ENCODE peak calls at places on chromosomes 7 and 10, in six cellular contexts. C is CD4-positive, CD25-positive, alpha-beta regulatory T cell; E is choroid plexus epithelial cell; Q is psoas muscle; H is AG09309; I is heart right ventricle. F is an unnamed sample.

GRCh38 chr7:325051-325798 is 35.3 kb downstream of the FOXL3 start:
- DNase-seq in Q (no peak), C (no peak), H (no peak), E (no peak), I (no peak), F (peak; percentile 51)

GRCh38 chr7:29146082-29146706 is at the start of gene CPVL:
- DNase-seq in H (no peak), I (peak; percentile 69), C (no peak), Q (peak; percentile 55), E (no peak), F (peak; percentile 89)

GRCh38 chr7:70704921-70705346 is 427.0 kb upstream of the GALNT17 start:
- DNase-seq in C (no peak), E (peak; percentile 18), H (no peak), I (no peak), Q (no peak), F (no peak)

GRCh38 chr10:104339469-104340098 is 1.3 kb upstream of the ITPRIP start:
- DNase-seq in H (no peak), E (peak; percentile 85), C (no peak), I (peak; percentile 90), Q (no peak), F (no peak)

GRCh38 chr10:43249962-43250624 is 16.8 kb downstream of the RASGEF1A start:
- DNase-seq in E (no peak), Q (no peak), C (no peak), I (peak; percentile 2), H (no peak), F (peak; percentile 24)

GRCh38 chr7:43570688-43571365 is 12.1 kb upstream of the STK17A start:
- DNase-seq in Q (no peak), I (no peak), H (no peak), E (peak; percentile 34), C (no peak), F (no peak)

GRCh38 chr7:82762880-82763279 is 319.3 kb upstream of the CACNA2D1 start:
- DNase-seq in E (no peak), I (no peak), C (no peak), Q (no peak), H (no peak), F (no peak)

GRCh38 chr10:132418520-132419416 is 21.8 kb downstream of the PWWP2B start:
- DNase-seq in Q (no peak), H (no peak), I (no peak), E (no peak), C (no peak), F (no peak)

GRCh38 chr10:71339796-71340589 is 20.9 kb downstream of the SLC29A3 start:
- DNase-seq in E (peak; percentile 12), Q (no peak), H (no peak), I (no peak), C (no peak), F (no peak)

GRCh38 chr10:126895214-126895781 is 9.9 kb upstream of the DOCK1 start:
- DNase-seq in I (no peak), C (no peak), Q (no peak), H (no peak), E (no peak), F (no peak)

GRCh38 chr10:133034092-133034491 is 53.6 kb upstream of the ADGRA1 start:
- DNase-seq in H (no peak), I (no peak), Q (no peak), C (no peak), E (no peak), F (no peak)

GRCh38 chr7:23604296-23604640 is 7.1 kb downstream of the CCDC126 start:
- DNase-seq in Q (no peak), E (peak; percentile 54), I (no peak), C (no peak), H (no peak), F (no peak)

GRCh38 chr7:111771638-111772037 is 209.3 kb upstream of the IMMP2L start:
- DNase-seq in I (no peak), C (no peak), E (no peak), H (no peak), Q (no peak), F (no peak)

GRCh38 chr10:97356318-97356914 is 21.9 kb upstream of the FRAT2 start:
- DNase-seq in H (no peak), I (no peak), Q (no peak), E (no peak), C (no peak), F (no peak)

GRCh38 chr7:70417061-70417655 is 714.8 kb upstream of the GALNT17 start:
- DNase-seq in C (no peak), Q (peak; percentile 19), I (no peak), H (no peak), E (no peak), F (no peak)

GRCh38 chr10:45377858-45378257 is 3.8 kb downstream of the ALOX5 start:
- DNase-seq in H (no peak), Q (no peak), I (no peak), C (no peak), E (no peak), F (no peak)

GRCh38 chr7:142150869-142151268 is 39.4 kb downstream of the MGAM2 start:
- DNase-seq in E (no peak), H (no peak), Q (no peak), I (no peak), C (no peak), F (no peak)

GRCh38 chr7:23235688-23236280 is 10.8 kb upstream of the GPNMB start:
- DNase-seq in Q (peak; percentile 71), C (no peak), H (no peak), I (no peak), E (peak; percentile 74), F (no peak)

GRCh38 chr7:20778063-20778721 is 8.5 kb downstream of the SP8 start:
- DNase-seq in I (no peak), E (peak; percentile 23), Q (peak; percentile 16), C (no peak), H (no peak), F (peak; percentile 48)
- H3K4me3 ChIP-seq in I (peak overlapping the region; percentile 16), E (peak overlapping the region; percentile 28), Q (peak overlapping the region; percentile 54), C (no peak overlapping the region), H (peak overlapping the region; percentile 22), F (no peak overlapping the region)

GRCh38 chr10:73590881-73591577 is at the start of gene USP54:
- DNase-seq in I (peak; percentile 11), Q (no peak), C (peak; percentile 9), H (no peak), E (peak; percentile 92), F (no peak)
- H3K4me3 ChIP-seq in I (peak within 1 kb of the TSS; percentile 23), Q (peak within 1 kb of the TSS; percentile 11), C (peak within 1 kb of the TSS; percentile 51), H (no peak within 1 kb of the TSS), E (peak within 1 kb of the TSS; percentile 38), F (peak within 1 kb of the TSS; percentile 12)

GRCh38 chr10:128187788-128188185 is 61.6 kb upstream of the MKI67 start:
- DNase-seq in I (no peak), C (no peak), Q (no peak), E (no peak), H (no peak), F (no peak)
- H3K4me3 ChIP-seq in I (no peak overlapping the region), C (peak overlapping the region; percentile 76), Q (no peak overlapping the region), E (no peak overlapping the region), H (no peak overlapping the region), F (no peak overlapping the region)

GRCh38 chr10:11173062-11173461 is 155.4 kb downstream of the CELF2 start:
- DNase-seq in E (no peak), H (no peak), I (no peak), C (no peak), Q (no peak), F (no peak)

GRCh38 chr10:11168423-11169100 is 150.9 kb downstream of the CELF2 start:
- DNase-seq in I (no peak), Q (no peak), C (no peak), E (no peak), H (no peak), F (no peak)

GRCh38 chr10:11170993-11171416 is 153.3 kb downstream of the CELF2 start:
- DNase-seq in I (no peak), C (no peak), E (no peak), Q (no peak), H (no peak), F (no peak)

GRCh38 chr10:11167233-11167979 is 149.7 kb downstream of the CELF2 start:
- DNase-seq in Q (no peak), E (no peak), H (no peak), C (no peak), I (no peak), F (no peak)

GRCh38 chr10:11171452-11171851 is 153.8 kb downstream of the CELF2 start:
- DNase-seq in I (no peak), C (no peak), E (no peak), Q (no peak), H (no peak), F (no peak)
- H3K4me3 ChIP-seq in I (no peak overlapping the region), C (peak overlapping the region; percentile 99), E (no peak overlapping the region), Q (no peak overlapping the region), H (no peak overlapping the region), F (no peak overlapping the region)

DNA sequence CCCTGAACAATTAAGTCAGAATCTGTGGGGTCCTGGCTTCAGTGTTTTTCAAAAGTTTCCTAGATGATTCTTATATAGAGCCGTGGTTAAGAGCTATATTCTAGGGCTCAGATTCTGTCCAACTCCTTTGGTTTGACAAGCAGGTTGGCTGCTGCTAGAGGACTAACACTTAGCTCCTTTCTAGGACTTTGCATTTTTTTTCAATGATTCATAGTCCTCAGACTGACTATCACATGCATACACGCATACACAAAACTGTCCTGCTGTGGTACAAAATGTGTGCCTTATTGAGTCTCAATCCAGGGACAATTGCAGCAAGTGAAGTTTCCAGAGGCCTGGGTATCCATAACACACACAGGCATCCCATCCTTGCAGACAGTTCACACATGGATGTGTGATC is 392.0 kb downstream of the NRG3 start:
- DNase-seq in Q (no peak), I (no peak), H (no peak), E (peak; percentile 59), C (no peak), F (no peak)
- H3K4me3 ChIP-seq in Q (no peak overlapping the region), I (no peak overlapping the region), H (no peak overlapping the region), E (no peak overlapping the region), C (no peak overlapping the region), F (no peak overlapping the region)